ENCODE peak calls at places on chromosomes 4 and X, in four cellular contexts. C is left ventricle myocardium inferior, B is fibroblast of lung, Z is psoas muscle. I is an unnamed sample.

GRCh38 chr4:1571165-1571908 is 112.8 kb downstream of the FAM53A start:
- DNase-seq in B (no peak), C (no peak), Z (peak; percentile 42), I (no peak)

GRCh38 chrX:146921204-146921603 is 106.7 kb upstream of the CXorf51A start:
- DNase-seq in B (no peak), Z (no peak), C (no peak), I (no peak)

GRCh38 chr4:14879643-14880042 is 122.6 kb upstream of the CPEB2 start:
- DNase-seq in Z (no peak), C (no peak), B (no peak), I (no peak)

GRCh38 chr4:86223472-86223871 is 136.4 kb downstream of the MAPK10 start:
- DNase-seq in C (no peak), B (peak; percentile 53), Z (no peak), I (peak; percentile 7)

GRCh38 chr4:171561419-171561818 is 251.8 kb upstream of the GALNTL6 start:
- DNase-seq in C (no peak), B (no peak), Z (no peak), I (no peak)

GRCh38 chr4:7193040-7193958 is 961 bp downstream of the SORCS2 start:
- DNase-seq in Z (peak; percentile 61), B (no peak), C (no peak), I (no peak)

GRCh38 chr4:139857021-139857420 is 191.4 kb downstream of the MGST2 start:
- DNase-seq in C (no peak), B (no peak), Z (no peak), I (no peak)

GRCh38 chrX:40245411-40246140 is 147.8 kb upstream of the BCOR start:
- DNase-seq in B (peak; percentile 58), Z (peak; percentile 67), C (peak; percentile 29), I (no peak)

GRCh38 chr4:75557696-75558095 is 1.8 kb downstream of the ODAPH start:
- DNase-seq in B (no peak), C (no peak), Z (no peak), I (no peak)

GRCh38 chrX:39513836-39514235 is 583.9 kb downstream of the BCOR start:
- DNase-seq in Z (no peak), C (no peak), B (no peak), I (no peak)

GRCh38 chr4:67393699-67394281 is 151.5 kb downstream of the CENPC start:
- DNase-seq in B (peak; percentile 55), Z (no peak), C (no peak), I (peak; percentile 16)

GRCh38 chr4:155978810-155979209 is 25.1 kb upstream of the CTSO start:
- DNase-seq in Z (no peak), C (no peak), B (no peak), I (no peak)

GRCh38 chr4:155984398-155984797 is 30.7 kb upstream of the CTSO start:
- DNase-seq in C (no peak), B (no peak), Z (no peak), I (no peak)
- H3K4me3 ChIP-seq in C (no peak overlapping the region), B (no peak overlapping the region), Z (no peak overlapping the region), I (no peak overlapping the region)

DNA sequence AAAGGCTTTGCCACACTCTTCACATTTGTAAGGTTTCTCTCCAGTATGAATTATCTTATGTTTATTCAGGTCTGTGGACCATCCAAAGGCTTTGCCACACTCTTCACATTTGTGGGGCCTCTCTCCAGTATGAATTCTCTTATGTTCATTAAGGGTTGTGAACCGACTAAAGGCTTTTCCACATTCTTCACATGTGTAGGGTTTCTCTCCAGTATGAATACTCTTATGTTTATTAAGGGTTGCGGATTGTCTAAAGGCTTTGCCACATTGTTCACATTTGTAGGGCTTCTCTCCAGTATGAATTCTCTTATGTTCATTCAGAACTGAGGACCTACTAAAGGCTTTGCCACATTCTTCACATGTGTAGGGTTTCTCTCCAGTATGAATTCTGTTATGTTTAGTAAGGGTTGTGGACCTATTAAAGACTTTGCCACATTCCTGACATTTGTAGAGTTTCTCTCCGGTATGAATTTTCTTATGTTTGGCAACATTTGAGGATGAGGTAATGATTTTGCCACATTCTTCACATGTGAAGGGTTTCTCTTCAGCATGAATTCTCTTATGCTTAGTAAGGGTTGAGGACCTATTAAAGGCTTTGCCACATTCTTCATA is 33.7 kb downstream of the ZNF732 start:
- DNase-seq in C (no peak), B (no peak), Z (no peak), I (no peak)
- H3K9me3 ChIP-seq in C (peaks cover 100% of the 10 kb centered on the region), B (peaks cover 2% of the 10 kb centered on the region), Z (peaks cover 91% of the 10 kb centered on the region), I (peaks cover 22% of the 10 kb centered on the region)

GRCh38 chrX:31232506-31232905 is 160.7 kb upstream of the FTHL17 start:
- DNase-seq in Z (no peak), B (no peak), C (no peak), I (no peak)
- H3K4me3 ChIP-seq in Z (no peak overlapping the region), B (no peak overlapping the region), C (no peak overlapping the region), I (no peak overlapping the region)

GRCh38 chr4:106032851-106033286 is 137.6 kb downstream of the NPNT start:
- DNase-seq in C (no peak), Z (no peak), B (no peak), I (no peak)
- H3K9me3 ChIP-seq in C (peaks cover 19% of the 10 kb centered on the region), Z (peaks cover 5% of the 10 kb centered on the region), B (no peaks in the 10 kb centered on the region), I (no peaks in the 10 kb centered on the region)

DNA sequence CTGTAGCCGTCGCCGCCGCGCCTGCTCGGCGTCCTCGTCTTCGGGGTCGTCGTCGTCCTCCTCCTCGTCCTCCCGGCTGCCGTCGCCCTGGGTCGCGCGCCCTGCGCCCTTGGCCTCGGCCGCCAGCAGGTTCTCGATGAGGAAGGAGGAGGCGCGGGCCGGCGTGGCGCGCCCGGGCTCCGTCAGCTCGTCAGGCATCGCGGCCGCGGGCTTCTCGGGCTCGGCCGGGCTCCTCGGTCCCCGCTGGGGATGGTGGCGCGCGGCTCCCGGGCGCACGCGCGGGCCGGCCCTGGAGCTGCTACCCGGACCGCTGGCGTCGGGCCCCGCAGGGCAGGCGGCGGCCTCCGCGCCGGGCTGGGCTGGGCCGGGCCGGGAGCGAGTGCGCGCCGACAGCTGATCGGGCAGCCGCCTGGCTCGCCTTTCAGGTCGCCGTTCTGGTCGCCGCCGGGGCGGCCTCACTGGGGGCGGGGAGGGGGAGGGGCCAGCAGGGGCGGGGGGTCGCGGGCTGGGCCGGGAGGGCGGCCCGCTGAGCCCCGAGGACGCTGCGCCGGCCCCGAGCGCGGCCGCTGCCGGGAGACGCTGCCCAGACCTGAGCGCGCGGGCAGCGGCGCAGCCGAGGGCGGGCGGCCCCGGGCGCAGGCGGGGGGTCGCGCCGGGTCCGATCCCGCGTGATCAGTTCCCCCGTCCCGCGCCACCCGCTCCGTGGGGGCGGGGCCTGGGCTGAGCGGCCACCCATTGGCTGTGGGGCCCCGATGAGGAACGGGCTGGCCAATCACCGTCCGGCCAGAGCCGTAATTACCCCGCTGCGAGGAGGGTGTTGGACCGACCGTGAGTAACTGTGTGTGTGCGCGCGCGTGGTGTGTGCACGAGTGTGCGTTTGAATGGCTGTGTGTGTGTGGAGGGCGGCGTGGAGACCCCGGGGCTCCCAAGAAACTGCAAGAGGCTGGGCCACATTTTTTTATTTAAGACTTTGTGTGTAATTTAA is at the start of gene HMX1:
- DNase-seq in Z (peak; percentile 62), B (no peak), C (peak; percentile 19), I (no peak)
- H3K4me3 ChIP-seq in Z (peak within 1 kb of the TSS; percentile 11), B (no peak within 1 kb of the TSS), C (peak within 1 kb of the TSS; percentile 43), I (no peak within 1 kb of the TSS)

GRCh38 chr4:10944321-10944720 is 259.8 kb upstream of the CLNK start:
- DNase-seq in Z (no peak), C (no peak), B (no peak), I (no peak)

GRCh38 chr4:10947898-10948297 is 263.3 kb upstream of the CLNK start:
- DNase-seq in B (no peak), Z (no peak), C (no peak), I (no peak)

DNA sequence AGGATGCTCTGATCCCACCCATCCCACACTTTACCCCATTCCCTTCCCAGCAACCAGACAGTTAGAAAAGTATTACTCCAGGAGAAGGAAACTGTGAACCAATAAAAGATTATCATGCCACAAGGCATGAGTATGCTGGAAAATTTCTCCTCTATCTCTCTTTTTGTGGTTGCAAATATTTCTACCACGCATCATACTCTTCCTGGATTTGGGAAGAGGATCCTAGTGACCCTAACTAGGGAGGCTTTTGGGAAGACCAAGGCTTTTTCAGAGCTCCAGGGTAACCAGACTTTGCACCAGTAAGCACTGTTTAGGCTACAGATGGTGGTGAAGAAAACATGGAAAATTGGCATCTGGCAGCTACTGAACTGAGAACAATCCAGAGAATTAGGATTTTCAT is 257.6 kb upstream of the CLNK start:
- DNase-seq in Z (no peak), C (no peak), B (no peak), I (no peak)
- H3K9me3 ChIP-seq in Z (no peaks in the 10 kb centered on the region), C (peaks cover 8% of the 10 kb centered on the region), B (no peaks in the 10 kb centered on the region), I (no peaks in the 10 kb centered on the region)

DNA sequence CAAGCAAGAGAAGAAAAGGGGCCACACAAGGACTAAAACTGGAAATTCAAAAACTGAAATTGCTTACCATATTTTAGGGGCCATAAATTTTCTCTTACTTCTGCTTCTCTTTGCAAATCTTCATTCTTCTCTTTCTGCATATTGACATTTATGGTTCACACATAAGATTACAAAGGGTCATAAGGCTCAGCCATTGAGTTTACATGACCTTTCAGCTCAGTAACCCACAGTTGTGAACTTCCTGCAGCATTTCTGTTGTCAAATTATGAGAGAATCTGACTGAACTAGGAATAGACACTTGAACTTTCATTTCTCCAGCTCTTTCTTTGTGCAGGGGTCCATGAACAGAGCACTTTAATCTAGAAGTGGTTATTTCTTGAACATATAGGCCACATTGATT is 434.8 kb upstream of the CT83 start:
- DNase-seq in C (no peak), Z (no peak), B (no peak), I (no peak)
- H3K4me3 ChIP-seq in C (no peak overlapping the region), Z (no peak overlapping the region), B (no peak overlapping the region), I (no peak overlapping the region)

I was measured in AG04450.